ENCODE peak calls at places on chromosomes 16 and 17, in ten cellular contexts. K, M, S, D, B, C, W, L, X and T are unnamed samples.

GRCh38 chr17:78256705-78257559 is 25.5 kb downstream of the TMEM235 start:
- DNase-seq in K (no peak), M (no peak), S (no peak), D (no peak), B (no peak), C (no peak), W (no peak), L (no peak), X (peak), T (peak)

GRCh38 chr16:85557083-85557975 is 55.8 kb upstream of the GSE1 start:
- DNase-seq in K (no peak), M (no peak), S (no peak), D (no peak), B (no peak), C (no peak), W (no peak), L (no peak), X (peak), T (peak)

GRCh38 chr17:34312080-34312479 is 7.2 kb upstream of the CCL8 start:
- DNase-seq in K (no peak), M (no peak), S (no peak), D (no peak), B (no peak), C (peak), W (no peak), L (no peak), X (peak), T (no peak)

GRCh38 chr16:50821586-50821985 is 79.7 kb downstream of the CYLD start:
- DNase-seq in K (no peak), M (no peak), S (no peak), D (no peak), B (no peak), C (no peak), W (no peak), L (no peak), X (no peak), T (no peak)

GRCh38 chr16:47779201-47780016 is 318.3 kb downstream of the PHKB start:
- DNase-seq in K (no peak), M (peak), S (no peak), D (no peak), B (peak), C (peak), W (no peak), L (no peak), X (peak), T (no peak)

GRCh38 chr17:8922451-8922850 is 43.1 kb downstream of the PIK3R5 start:
- DNase-seq in K (no peak), M (peak), S (no peak), D (no peak), B (no peak), C (peak), W (no peak), L (peak), X (peak), T (no peak)

GRCh38 chr17:68584904-68585303 is 16.3 kb downstream of the FAM20A start:
- DNase-seq in K (no peak), M (no peak), S (no peak), D (peak), B (no peak), C (no peak), W (no peak), L (no peak), X (no peak), T (no peak)

GRCh38 chr17:55319933-55320593 is 55.3 kb downstream of the HLF start:
- DNase-seq in K (no peak), M (no peak), S (no peak), D (no peak), B (no peak), C (no peak), W (no peak), L (no peak), X (no peak), T (no peak)

GRCh38 chr17:11618861-11619566 is 20.7 kb downstream of the DNAH9 start:
- DNase-seq in K (no peak), M (no peak), S (peak), D (no peak), B (no peak), C (peak), W (no peak), L (peak), X (no peak), T (peak)

GRCh38 chr16:86307518-86307903 is 202.8 kb upstream of the FOXF1 start:
- DNase-seq in K (no peak), M (no peak), S (no peak), D (no peak), B (no peak), C (peak), W (no peak), L (no peak), X (no peak), T (no peak)

GRCh38 chr16:73389075-73389474 is 341.1 kb upstream of the ZFHX3 start:
- DNase-seq in K (no peak), M (no peak), S (no peak), D (no peak), B (no peak), C (no peak), W (no peak), L (no peak), X (no peak), T (no peak)

GRCh38 chr17:73478768-73479424 is 165.3 kb downstream of the SDK2 start:
- DNase-seq in K (no peak), M (no peak), S (no peak), D (no peak), B (no peak), C (no peak), W (no peak), L (no peak), X (no peak), T (no peak)

GRCh38 chr16:24516900-24517669 is 22.3 kb upstream of the RBBP6 start:
- DNase-seq in K (peak), M (peak), S (peak), D (peak), B (peak), C (peak), W (peak), L (peak), X (peak), T (peak)

GRCh38 chr17:48790607-48791127 is 26.4 kb downstream of the TTLL6 start:
- DNase-seq in K (no peak), M (no peak), S (no peak), D (no peak), B (no peak), C (no peak), W (no peak), L (no peak), X (no peak), T (no peak)

GRCh38 chr17:20116683-20117309 is 107.6 kb downstream of the SPECC1 start:
- DNase-seq in K (peak), M (peak), S (no peak), D (peak), B (peak), C (peak), W (no peak), L (peak), X (peak), T (peak)

GRCh38 chr17:70123193-70123592 is 46.1 kb upstream of the KCNJ2 start:
- DNase-seq in K (no peak), M (no peak), S (no peak), D (no peak), B (no peak), C (no peak), W (no peak), L (no peak), X (peak), T (no peak)

DNA sequence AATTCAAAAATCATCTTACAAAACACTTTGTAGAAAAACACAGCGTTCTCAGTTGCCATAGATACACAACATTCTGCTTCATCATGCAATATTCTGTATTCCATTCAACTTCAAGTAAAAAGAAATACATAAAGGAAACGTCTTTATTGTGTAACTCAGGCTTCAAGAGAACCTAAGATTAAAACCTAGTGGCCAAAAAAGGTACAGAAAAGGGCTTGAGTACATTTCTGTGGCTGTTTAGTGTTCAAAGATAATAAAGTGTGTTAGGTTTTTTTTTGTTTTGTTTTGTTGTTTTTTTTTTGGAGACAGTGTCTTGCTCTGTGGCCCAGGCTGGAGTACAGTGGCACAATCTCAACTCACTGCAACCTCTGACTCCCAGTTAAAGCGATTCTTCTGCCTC is 250.4 kb downstream of the CEP112 start:
- DNase-seq in K (no peak), M (no peak), S (no peak), D (no peak), B (no peak), C (peak), W (no peak), L (no peak), X (no peak), T (no peak)
- TF ChIP-seq CTCF in K (peak), M (no peak), S (peak), D (no peak), B (peak), C (peak), W (no peak), L (no peak), X (no peak), T (no peak)

GRCh38 chr17:58270476-58271290 is 10.1 kb downstream of the MPO start:
- DNase-seq in K (no peak), M (no peak), S (no peak), D (no peak), B (no peak), C (no peak), W (no peak), L (no peak), X (no peak), T (no peak)
- TF ChIP-seq CTCF in K (peak), M (peak), S (no peak), D (no peak), B (peak), C (no peak), W (no peak), L (no peak), X (peak), T (no peak)

GRCh38 chr16:89988951-89989350 is 30.3 kb downstream of the DBNDD1 start:
- DNase-seq in K (no peak), M (no peak), S (no peak), D (no peak), B (no peak), C (no peak), W (no peak), L (no peak), X (no peak), T (no peak)
- TF ChIP-seq CTCF in K (no peak), M (no peak), S (no peak), D (no peak), B (no peak), C (no peak), W (no peak), L (no peak), X (no peak), T (no peak)

GRCh38 chr16:48918520-48919258 is 308.7 kb upstream of the N4BP1 start:
- DNase-seq in K (no peak), M (no peak), S (no peak), D (no peak), B (no peak), C (no peak), W (no peak), L (no peak), X (no peak), T (no peak)
- TF ChIP-seq CTCF in K (no peak), M (no peak), S (no peak), D (no peak), B (no peak), C (no peak), W (no peak), L (no peak), X (no peak), T (no peak)

DNA sequence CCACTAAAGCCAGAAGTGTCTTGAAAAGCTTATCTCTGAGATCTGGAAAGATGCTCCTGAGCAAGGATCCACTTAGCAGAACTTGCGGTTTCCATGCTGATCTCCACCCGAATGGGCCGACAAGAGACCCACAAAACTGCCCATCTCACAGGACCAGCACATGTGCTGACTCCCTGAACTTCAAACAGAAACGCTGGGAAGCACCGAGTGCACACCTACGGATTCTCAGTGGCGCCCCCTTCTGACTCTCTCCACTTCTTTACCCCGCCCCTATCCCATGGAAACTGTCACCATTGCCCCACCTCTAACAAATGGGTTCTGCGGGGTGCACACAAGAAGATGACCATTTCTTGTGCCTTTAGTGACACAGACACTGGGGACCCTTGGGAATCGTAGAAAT is 21.4 kb downstream of the CDRT4 start:
- DNase-seq in K (no peak), M (no peak), S (no peak), D (no peak), B (no peak), C (no peak), W (no peak), L (no peak), X (no peak), T (no peak)
- TF ChIP-seq CTCF in K (no peak), M (peak), S (no peak), D (no peak), B (peak), C (no peak), W (no peak), L (no peak), X (peak), T (no peak)

DNA sequence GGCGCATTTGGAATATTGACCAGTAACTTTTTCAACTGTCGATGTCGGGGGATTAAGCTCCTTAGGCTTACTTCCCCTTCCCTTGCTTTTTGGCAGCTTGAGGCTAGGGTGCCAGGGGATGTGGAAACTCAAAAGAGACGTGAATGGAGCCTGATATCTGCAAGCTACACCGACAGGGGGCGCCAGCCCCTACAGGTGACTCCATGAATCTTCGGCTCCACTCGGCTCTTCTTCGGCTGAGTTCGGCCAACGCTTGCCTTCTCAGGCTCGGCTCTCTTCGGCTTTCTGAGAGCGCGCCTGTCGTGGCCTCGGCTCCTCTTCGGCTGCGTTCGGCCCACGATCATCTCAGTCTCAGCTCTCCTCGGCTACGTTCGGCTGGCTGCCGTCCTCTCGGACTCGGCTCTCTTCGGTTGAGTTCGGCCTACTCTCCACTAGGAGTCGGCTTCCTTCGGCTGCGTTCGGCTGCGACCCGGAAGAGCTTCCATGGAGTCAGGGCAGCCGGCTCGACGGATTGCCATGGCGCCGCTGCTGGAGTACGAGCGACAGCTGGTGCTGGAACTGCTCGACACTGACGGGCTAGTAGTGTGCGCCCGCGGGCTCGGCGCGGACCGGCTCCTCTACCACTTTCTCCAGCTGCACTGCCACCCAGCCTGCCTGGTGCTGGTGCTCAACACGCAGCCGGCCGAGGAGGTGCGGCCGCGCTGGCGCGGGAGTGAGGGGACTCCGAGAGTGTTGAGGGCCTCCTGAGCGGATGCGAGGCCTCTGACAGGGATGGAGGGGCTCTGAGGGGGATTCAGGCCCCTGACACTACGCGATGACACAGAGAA is at the start of gene ERCC4:
- DNase-seq in K (peak), M (peak), S (peak), D (peak), B (peak), C (peak), W (peak), L (peak), X (peak), T (peak)
- TF ChIP-seq CTCF in K (peak), M (peak), S (peak), D (peak), B (peak), C (peak), W (peak), L (peak), X (peak), T (peak)

GRCh38 chr17:75006653-75007052 is 5.8 kb upstream of the MRPL58 start:
- DNase-seq in K (no peak), M (no peak), S (no peak), D (no peak), B (no peak), C (no peak), W (no peak), L (no peak), X (no peak), T (no peak)
- TF ChIP-seq CTCF in K (no peak), M (no peak), S (no peak), D (no peak), B (peak), C (no peak), W (no peak), L (no peak), X (no peak), T (peak)

DNA sequence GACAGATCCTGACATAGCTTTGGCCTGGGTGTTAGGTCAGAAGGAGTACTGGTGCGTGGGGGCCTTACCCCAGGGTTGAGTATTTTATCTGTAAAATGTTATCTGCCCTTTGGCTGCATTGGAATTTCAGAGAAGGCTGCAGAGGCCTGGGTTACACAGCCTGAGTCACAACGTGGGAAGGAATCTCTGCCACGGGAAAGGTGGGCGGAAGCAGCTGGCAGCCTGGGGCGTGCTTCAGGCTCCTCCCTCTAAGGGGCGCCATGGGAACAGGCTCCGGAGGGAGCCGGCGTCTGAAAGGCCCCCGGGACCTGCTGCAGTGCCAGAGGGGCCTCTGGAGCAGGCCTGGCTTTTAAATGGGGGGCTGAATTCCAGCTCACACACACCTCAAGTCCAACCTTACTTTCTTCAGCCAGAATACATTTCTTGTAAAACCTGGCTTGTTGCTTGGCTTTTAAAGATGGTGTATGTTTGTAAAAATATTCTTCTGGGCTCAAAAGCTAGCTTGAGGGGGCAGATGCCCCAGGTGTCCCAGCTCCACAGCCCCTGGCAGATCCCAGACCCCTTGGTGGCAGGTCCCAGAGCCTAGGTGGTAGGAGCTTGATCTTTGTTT is 142.2 kb downstream of the RAB11FIP4 start:
- DNase-seq in K (peak), M (peak), S (peak), D (peak), B (peak), C (peak), W (no peak), L (no peak), X (peak), T (no peak)
- TF ChIP-seq CTCF in K (peak), M (peak), S (peak), D (no peak), B (peak), C (no peak), W (no peak), L (no peak), X (peak), T (no peak)